ENCODE peak calls at places on chromosomes 6 and 20, in four cellular contexts. A is naive thymus-derived CD4-positive, alpha-beta T cell; E is brain microvascular endothelial cell; K is ecto neural progenitor cell. Y is an unnamed sample.

GRCh38 chr6:159043236-159043635 is 1.6 kb downstream of the TAGAP start:
- DNase-seq in K (no peak), A (peak), E (no peak), Y (no peak)

GRCh38 chr6:79152269-79152737 is 74.2 kb upstream of the PHIP start:
- DNase-seq in A (no peak), E (no peak), K (no peak), Y (no peak)

GRCh38 chr20:48374986-48375715 is 452.6 kb downstream of the PREX1 start:
- DNase-seq in E (no peak), A (no peak), K (no peak), Y (no peak)

GRCh38 chr6:28737750-28738395 is 185.9 kb downstream of the TRIM27 start:
- DNase-seq in E (no peak), K (no peak), A (no peak), Y (no peak)

GRCh38 chr20:44910690-44911262 is 916 bp downstream of the PABPC1L start:
- DNase-seq in A (no peak), E (no peak), K (peak), Y (no peak)

GRCh38 chr6:107399927-107400326 is 59.4 kb downstream of the PDSS2 start:
- DNase-seq in A (no peak), E (no peak), K (no peak), Y (no peak)

GRCh38 chr6:94446120-94446519 is 1026.8 kb upstream of the EPHA7 start:
- DNase-seq in A (no peak), K (no peak), E (no peak), Y (no peak)

GRCh38 chr6:43124481-43124880 is 46.6 kb upstream of the SRF start:
- DNase-seq in K (no peak), E (no peak), A (no peak), Y (no peak)

GRCh38 chr6:134253681-134254080 is 64.2 kb downstream of the SGK1 start:
- DNase-seq in A (no peak), E (no peak), K (no peak), Y (peak)

GRCh38 chr6:31897612-31898199 is at the start of gene EHMT2:
- DNase-seq in A (peak), K (peak), E (peak), Y (no peak)

GRCh38 chr6:27295301-27296079 is 16.6 kb downstream of the POM121L2 start:
- DNase-seq in K (peak), A (no peak), E (peak), Y (no peak)

GRCh38 chr6:122043421-122043820 is 356.0 kb upstream of the HSF2 start:
- DNase-seq in K (no peak), E (no peak), A (no peak), Y (no peak)

GRCh38 chr20:31716351-31716750 is 6.3 kb downstream of the BCL2L1 start:
- DNase-seq in K (no peak), E (no peak), A (no peak), Y (no peak)

GRCh38 chr20:59222982-59223610 is 59.5 kb downstream of the ZNF831 start:
- DNase-seq in E (no peak), K (no peak), A (no peak), Y (no peak)

GRCh38 chr20:42754713-42755112 is 435.0 kb downstream of the PTPRT start:
- DNase-seq in E (no peak), K (no peak), A (no peak), Y (no peak)

GRCh38 chr6:4853349-4853748 is 77.1 kb downstream of the CDYL start:
- DNase-seq in A (no peak), E (no peak), K (no peak), Y (no peak)

GRCh38 chr20:38211200-38212097 is 46.4 kb upstream of the TGM2 start:
- DNase-seq in A (no peak), E (no peak), K (no peak), Y (no peak)

GRCh38 chr6:25103603-25104002 is 167.8 kb upstream of the RIPOR2 start:
- DNase-seq in A (no peak), K (no peak), E (no peak), Y (no peak)

GRCh38 chr6:144690659-144691058 is 405.5 kb downstream of the UTRN start:
- DNase-seq in A (no peak), K (no peak), E (no peak), Y (no peak)

GRCh38 chr20:49846206-49846807 is 33.7 kb downstream of the SLC9A8 start:
- DNase-seq in A (peak), E (peak), K (no peak), Y (peak)

GRCh38 chr6:33343953-33344611 is 26.5 kb upstream of the ZBTB22 start:
- DNase-seq in A (peak), K (no peak), E (no peak), Y (no peak)

Y was measured in skeletal muscle cell.